ENCODE peak calls at places on chromosomes 16 and 17, in four cellular contexts. One of them, this sample, is unnamed.

GRCh38 chr16:78761427-78761826 is 662.0 kb downstream of the WWOX start:
- DNase-seq in skeletal muscle cell: no peak
- DNase-seq in osteocyte: no peak
- DNase-seq in HTR-8/SVneo: no peak
- DNase-seq in this sample: no peak

GRCh38 chr16:58030136-58030840 is 4.7 kb downstream of the MMP15 start:
- DNase-seq in skeletal muscle cell: no peak
- DNase-seq in osteocyte: no peak
- DNase-seq in HTR-8/SVneo: no peak
- DNase-seq in this sample: no peak

GRCh38 chr17:74211141-74211928 is 2.0 kb upstream of the TTYH2 start:
- DNase-seq in skeletal muscle cell: no peak
- DNase-seq in osteocyte: no peak
- DNase-seq in HTR-8/SVneo: no peak
- DNase-seq in this sample: no peak

GRCh38 chr16:83482545-83483162 is 325.1 kb upstream of the HSBP1 start:
- DNase-seq in skeletal muscle cell: no peak
- DNase-seq in osteocyte: no peak
- DNase-seq in HTR-8/SVneo: no peak
- DNase-seq in this sample: no peak

GRCh38 chr17:67386965-67387551 is 10.0 kb downstream of the PITPNC1 start:
- DNase-seq in skeletal muscle cell: no peak
- DNase-seq in osteocyte: no peak
- DNase-seq in HTR-8/SVneo: peak
- DNase-seq in this sample: no peak

GRCh38 chr17:74281799-74282198 is 7.8 kb downstream of the DNAI2 start:
- DNase-seq in skeletal muscle cell: no peak
- DNase-seq in osteocyte: no peak
- DNase-seq in HTR-8/SVneo: no peak
- DNase-seq in this sample: no peak

GRCh38 chr16:55081622-55082593 is 151.2 kb downstream of the IRX5 start:
- DNase-seq in skeletal muscle cell: no peak
- DNase-seq in osteocyte: no peak
- DNase-seq in HTR-8/SVneo: no peak
- DNase-seq in this sample: no peak

GRCh38 chr17:7393613-7394451 is 493 bp downstream of the PLSCR3 start:
- DNase-seq in skeletal muscle cell: no peak
- DNase-seq in osteocyte: no peak
- DNase-seq in HTR-8/SVneo: peak
- DNase-seq in this sample: no peak

GRCh38 chr17:43442711-43443110 is 41.1 kb upstream of the DHX8 start:
- DNase-seq in skeletal muscle cell: no peak
- DNase-seq in osteocyte: no peak
- DNase-seq in HTR-8/SVneo: no peak
- DNase-seq in this sample: peak